ENCODE peak calls at places on chromosomes 5 and 9, in ten cellular contexts. One of them, this sample, is unnamed.

GRCh38 chr5:43514471-43514815 is 505 bp downstream of the C5orf34 start:
- DNase-seq in fibroblast of the aortic adventitia: peak
- DNase-seq in left ventricle myocardium inferior: no peak
- DNase-seq in pancreas: no peak
- DNase-seq in fibroblast of lung: peak
- DNase-seq in epithelial cell of proximal tubule: peak
- DNase-seq in heart right ventricle: no peak
- DNase-seq in NB4: no peak
- DNase-seq in colonic mucosa: no peak
- DNase-seq in GM12865: no peak
- DNase-seq in this sample: peak

GRCh38 chr5:9782806-9783560 is 152.8 kb upstream of the TAS2R1 start:
- DNase-seq in NB4: no peak
- DNase-seq in left ventricle myocardium inferior: no peak
- DNase-seq in pancreas: no peak
- DNase-seq in fibroblast of the aortic adventitia: peak
- DNase-seq in heart right ventricle: no peak
- DNase-seq in GM12865: no peak
- DNase-seq in colonic mucosa: peak
- DNase-seq in epithelial cell of proximal tubule: no peak
- DNase-seq in fibroblast of lung: no peak
- DNase-seq in this sample: peak

GRCh38 chr5:158485604-158486081 is 614.1 kb downstream of the EBF1 start:
- DNase-seq in pancreas: no peak
- DNase-seq in fibroblast of the aortic adventitia: peak
- DNase-seq in heart right ventricle: no peak
- DNase-seq in left ventricle myocardium inferior: peak
- DNase-seq in NB4: no peak
- DNase-seq in epithelial cell of proximal tubule: peak
- DNase-seq in colonic mucosa: no peak
- DNase-seq in GM12865: no peak
- DNase-seq in fibroblast of lung: no peak
- DNase-seq in this sample: no peak

GRCh38 chr9:114287763-114288232 is 35.1 kb upstream of the ORM1 start:
- DNase-seq in pancreas: peak
- DNase-seq in fibroblast of the aortic adventitia: no peak
- DNase-seq in GM12865: no peak
- DNase-seq in fibroblast of lung: no peak
- DNase-seq in heart right ventricle: no peak
- DNase-seq in left ventricle myocardium inferior: peak
- DNase-seq in epithelial cell of proximal tubule: no peak
- DNase-seq in NB4: no peak
- DNase-seq in colonic mucosa: no peak
- DNase-seq in this sample: no peak

GRCh38 chr5:2739360-2740050 is 12.0 kb downstream of the IRX2 start:
- DNase-seq in NB4: no peak
- DNase-seq in fibroblast of the aortic adventitia: peak
- DNase-seq in left ventricle myocardium inferior: no peak
- DNase-seq in heart right ventricle: no peak
- DNase-seq in GM12865: no peak
- DNase-seq in fibroblast of lung: no peak
- DNase-seq in colonic mucosa: no peak
- DNase-seq in pancreas: no peak
- DNase-seq in epithelial cell of proximal tubule: no peak
- DNase-seq in this sample: no peak

GRCh38 chr5:143807401-143807800 is 4.6 kb upstream of the HMHB1 start:
- DNase-seq in GM12865: no peak
- DNase-seq in colonic mucosa: no peak
- DNase-seq in fibroblast of the aortic adventitia: no peak
- DNase-seq in left ventricle myocardium inferior: no peak
- DNase-seq in fibroblast of lung: no peak
- DNase-seq in heart right ventricle: no peak
- DNase-seq in pancreas: no peak
- DNase-seq in epithelial cell of proximal tubule: no peak
- DNase-seq in NB4: no peak
- DNase-seq in this sample: no peak

GRCh38 chr5:137250421-137250820 is 248.7 kb downstream of the SPOCK1 start:
- DNase-seq in colonic mucosa: no peak
- DNase-seq in GM12865: no peak
- DNase-seq in fibroblast of the aortic adventitia: no peak
- DNase-seq in NB4: no peak
- DNase-seq in left ventricle myocardium inferior: peak
- DNase-seq in epithelial cell of proximal tubule: no peak
- DNase-seq in fibroblast of lung: no peak
- DNase-seq in pancreas: no peak
- DNase-seq in heart right ventricle: peak
- DNase-seq in this sample: no peak

GRCh38 chr5:108617467-108618435 is 129.9 kb upstream of the FER start:
- DNase-seq in heart right ventricle: no peak
- DNase-seq in GM12865: no peak
- DNase-seq in colonic mucosa: no peak
- DNase-seq in fibroblast of lung: peak
- DNase-seq in pancreas: no peak
- DNase-seq in fibroblast of the aortic adventitia: no peak
- DNase-seq in left ventricle myocardium inferior: no peak
- DNase-seq in NB4: no peak
- DNase-seq in epithelial cell of proximal tubule: no peak
- DNase-seq in this sample: no peak

GRCh38 chr5:106940301-106940846 is 730.4 kb downstream of the EFNA5 start:
- DNase-seq in NB4: no peak
- DNase-seq in fibroblast of the aortic adventitia: no peak
- DNase-seq in colonic mucosa: no peak
- DNase-seq in epithelial cell of proximal tubule: no peak
- DNase-seq in fibroblast of lung: no peak
- DNase-seq in GM12865: no peak
- DNase-seq in heart right ventricle: no peak
- DNase-seq in pancreas: no peak
- DNase-seq in left ventricle myocardium inferior: no peak
- DNase-seq in this sample: no peak

GRCh38 chr9:127739614-127740322 is 4.7 kb upstream of the TOR2A start:
- DNase-seq in fibroblast of lung: no peak
- DNase-seq in heart right ventricle: peak
- DNase-seq in colonic mucosa: no peak
- DNase-seq in NB4: no peak
- DNase-seq in pancreas: no peak
- DNase-seq in epithelial cell of proximal tubule: no peak
- DNase-seq in left ventricle myocardium inferior: peak
- DNase-seq in fibroblast of the aortic adventitia: peak
- DNase-seq in GM12865: no peak
- DNase-seq in this sample: no peak

GRCh38 chr9:127738666-127739065 is 3.6 kb upstream of the TOR2A start:
- DNase-seq in epithelial cell of proximal tubule: no peak
- DNase-seq in left ventricle myocardium inferior: no peak
- DNase-seq in colonic mucosa: no peak
- DNase-seq in fibroblast of lung: no peak
- DNase-seq in NB4: no peak
- DNase-seq in fibroblast of the aortic adventitia: no peak
- DNase-seq in GM12865: no peak
- DNase-seq in pancreas: no peak
- DNase-seq in heart right ventricle: no peak
- DNase-seq in this sample: no peak

GRCh38 chr9:127744407-127745110 is 9.5 kb upstream of the TOR2A start:
- DNase-seq in epithelial cell of proximal tubule: no peak
- DNase-seq in pancreas: no peak
- DNase-seq in colonic mucosa: no peak
- DNase-seq in GM12865: no peak
- DNase-seq in fibroblast of lung: no peak
- DNase-seq in heart right ventricle: no peak
- DNase-seq in NB4: no peak
- DNase-seq in left ventricle myocardium inferior: no peak
- DNase-seq in fibroblast of the aortic adventitia: no peak
- DNase-seq in this sample: no peak

GRCh38 chr9:127742435-127743088 is 7.5 kb upstream of the TOR2A start:
- DNase-seq in fibroblast of the aortic adventitia: peak
- DNase-seq in colonic mucosa: no peak
- DNase-seq in GM12865: no peak
- DNase-seq in heart right ventricle: no peak
- DNase-seq in pancreas: peak
- DNase-seq in epithelial cell of proximal tubule: no peak
- DNase-seq in left ventricle myocardium inferior: no peak
- DNase-seq in fibroblast of lung: peak
- DNase-seq in NB4: peak
- DNase-seq in this sample: peak

DNA sequence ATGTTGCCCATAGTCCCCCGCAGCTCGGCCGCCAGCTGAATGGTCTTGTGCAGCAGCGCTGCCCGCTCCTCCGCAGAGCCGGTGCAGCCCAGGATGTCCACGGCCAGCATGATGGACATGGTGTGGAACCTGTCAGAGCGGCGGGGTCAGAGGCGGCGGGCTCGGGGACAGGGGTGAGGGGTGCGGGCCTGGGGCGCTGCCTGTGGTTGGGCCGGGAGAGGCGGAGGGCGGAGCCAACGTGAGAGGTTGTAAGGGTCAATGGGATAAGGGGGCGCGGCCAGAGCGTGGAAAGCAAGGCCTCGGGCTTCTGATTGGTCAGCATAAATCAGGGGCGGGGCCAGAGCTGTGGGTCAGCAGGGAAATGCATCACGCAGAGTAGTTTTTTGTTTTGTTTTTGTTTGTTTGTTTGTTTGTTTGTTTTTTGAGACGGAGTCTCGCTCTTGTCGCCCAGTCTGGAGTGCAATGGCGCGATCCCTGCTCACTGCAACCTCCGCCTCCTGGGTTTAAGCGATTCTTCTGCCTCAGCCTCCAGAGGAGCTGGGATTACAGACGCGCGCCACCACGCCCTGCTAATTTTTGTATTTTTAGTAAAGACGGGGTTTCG is 6.8 kb upstream of the TOR2A start:
- DNase-seq in pancreas: peak
- DNase-seq in fibroblast of lung: peak
- DNase-seq in fibroblast of the aortic adventitia: no peak
- DNase-seq in left ventricle myocardium inferior: peak
- DNase-seq in GM12865: no peak
- DNase-seq in epithelial cell of proximal tubule: no peak
- DNase-seq in NB4: no peak
- DNase-seq in colonic mucosa: peak
- DNase-seq in heart right ventricle: peak
- DNase-seq in this sample: no peak
- H3K4me3 ChIP-seq in pancreas: no peak
- H3K4me3 ChIP-seq in fibroblast of lung: no peak
- H3K4me3 ChIP-seq in fibroblast of the aortic adventitia: no peak
- H3K4me3 ChIP-seq in left ventricle myocardium inferior: peak
- H3K4me3 ChIP-seq in GM12865: no peak
- H3K4me3 ChIP-seq in epithelial cell of proximal tubule: peak
- H3K4me3 ChIP-seq in NB4: no peak
- H3K4me3 ChIP-seq in colonic mucosa: no peak
- H3K4me3 ChIP-seq in heart right ventricle: peak
- H3K4me3 ChIP-seq in this sample: peak

DNA sequence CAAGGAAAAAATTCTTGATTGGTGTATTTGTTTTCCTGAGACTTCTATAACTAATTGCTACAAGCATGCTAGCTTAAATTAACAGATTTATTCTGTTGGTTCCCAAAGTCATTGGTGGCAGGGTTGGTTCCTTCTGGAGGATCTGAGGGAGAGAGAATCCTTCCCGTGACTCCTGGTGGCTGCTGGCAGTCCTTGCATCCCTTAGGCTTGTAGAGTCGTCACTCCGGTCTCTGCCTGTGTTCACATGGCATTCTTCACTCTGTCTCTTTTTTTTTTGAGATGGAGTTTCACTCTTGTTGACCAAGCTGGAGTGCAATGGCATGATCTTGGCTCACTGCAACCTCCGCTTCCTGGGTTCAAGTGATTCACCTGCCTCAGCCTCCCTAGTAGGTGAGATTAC is 5.3 kb downstream of the CDK9 start:
- DNase-seq in colonic mucosa: no peak
- DNase-seq in pancreas: no peak
- DNase-seq in left ventricle myocardium inferior: no peak
- DNase-seq in fibroblast of lung: no peak
- DNase-seq in heart right ventricle: no peak
- DNase-seq in fibroblast of the aortic adventitia: no peak
- DNase-seq in GM12865: no peak
- DNase-seq in epithelial cell of proximal tubule: no peak
- DNase-seq in NB4: no peak
- DNase-seq in this sample: no peak
- TF ChIP-seq CTCF in colonic mucosa: no peak
- TF ChIP-seq CTCF in pancreas: no peak
- TF ChIP-seq CTCF in left ventricle myocardium inferior: no peak
- TF ChIP-seq CTCF in fibroblast of lung: no peak
- TF ChIP-seq CTCF in heart right ventricle: no peak
- TF ChIP-seq CTCF in fibroblast of the aortic adventitia: no peak
- TF ChIP-seq CTCF in GM12865: no peak
- TF ChIP-seq CTCF in epithelial cell of proximal tubule: peak
- TF ChIP-seq CTCF in NB4: no peak
- TF ChIP-seq CTCF in this sample: no peak

DNA sequence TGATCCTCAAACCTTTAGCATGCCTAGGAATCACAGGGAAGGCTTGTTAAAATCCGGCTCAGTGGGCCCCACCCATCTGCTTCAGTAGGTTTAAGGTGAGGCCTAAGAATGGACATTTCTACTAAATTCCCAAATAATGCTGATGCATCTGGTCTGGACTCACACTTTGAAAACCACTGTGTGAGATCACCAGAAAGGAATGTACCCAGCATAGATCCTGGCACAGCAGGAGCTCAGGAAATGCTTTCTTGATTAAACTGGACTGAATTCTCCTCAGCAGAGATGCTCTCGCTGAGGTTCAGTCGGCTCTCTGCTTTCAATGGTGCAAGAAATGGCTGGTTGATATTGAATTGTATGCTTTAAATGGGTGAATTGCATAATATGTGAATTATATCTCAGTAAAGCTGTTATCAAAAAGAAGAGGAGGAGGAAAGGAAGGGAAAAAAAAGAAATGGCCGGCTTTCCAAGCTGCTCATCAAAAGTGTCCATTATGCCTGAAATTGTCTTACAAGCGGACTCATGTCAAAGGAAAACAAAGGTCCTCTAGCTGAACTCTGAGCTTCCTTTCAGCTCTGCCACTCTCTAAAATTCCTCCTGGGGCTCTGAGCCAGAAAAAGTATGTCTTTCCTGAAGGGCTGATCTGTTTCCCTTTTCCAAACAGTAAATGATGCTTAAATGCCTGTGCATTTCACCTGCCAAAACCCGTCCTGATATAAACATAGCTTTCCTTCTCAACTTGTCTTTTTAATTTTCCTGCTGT is 77.6 kb upstream of the SAP30L start:
- DNase-seq in fibroblast of lung: peak
- DNase-seq in heart right ventricle: no peak
- DNase-seq in left ventricle myocardium inferior: no peak
- DNase-seq in fibroblast of the aortic adventitia: peak
- DNase-seq in NB4: no peak
- DNase-seq in pancreas: no peak
- DNase-seq in epithelial cell of proximal tubule: peak
- DNase-seq in colonic mucosa: no peak
- DNase-seq in GM12865: no peak
- DNase-seq in this sample: peak
- H3K4me3 ChIP-seq in fibroblast of lung: no peak
- H3K4me3 ChIP-seq in heart right ventricle: no peak
- H3K4me3 ChIP-seq in left ventricle myocardium inferior: no peak
- H3K4me3 ChIP-seq in fibroblast of the aortic adventitia: no peak
- H3K4me3 ChIP-seq in NB4: no peak
- H3K4me3 ChIP-seq in pancreas: no peak
- H3K4me3 ChIP-seq in epithelial cell of proximal tubule: no peak
- H3K4me3 ChIP-seq in colonic mucosa: no peak
- H3K4me3 ChIP-seq in GM12865: no peak
- H3K4me3 ChIP-seq in this sample: no peak

DNA sequence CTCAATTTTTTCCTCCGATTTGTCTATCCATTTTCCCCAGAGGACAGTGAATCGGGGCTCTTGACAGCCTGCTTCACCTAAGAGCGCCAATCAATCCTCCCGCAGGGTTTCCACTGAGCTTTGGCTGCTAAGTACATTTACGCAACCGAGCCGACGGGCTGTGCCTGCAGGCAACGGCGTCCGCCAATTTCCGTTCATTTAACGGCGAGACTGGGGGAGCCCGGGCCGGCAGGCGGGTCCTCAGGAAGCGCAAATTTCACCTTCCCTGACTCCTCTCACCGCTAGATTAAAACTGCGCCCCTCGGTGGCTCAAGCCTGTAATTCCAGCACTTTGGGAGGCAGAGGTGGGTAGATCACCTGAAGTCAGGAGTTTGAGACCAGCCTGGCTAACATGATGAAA is 2.7 kb upstream of the NXNL2 start:
- DNase-seq in left ventricle myocardium inferior: peak
- DNase-seq in heart right ventricle: peak
- DNase-seq in NB4: peak
- DNase-seq in epithelial cell of proximal tubule: peak
- DNase-seq in pancreas: no peak
- DNase-seq in colonic mucosa: no peak
- DNase-seq in GM12865: no peak
- DNase-seq in fibroblast of the aortic adventitia: peak
- DNase-seq in fibroblast of lung: peak
- DNase-seq in this sample: no peak
- TF ChIP-seq CTCF in left ventricle myocardium inferior: no peak
- TF ChIP-seq CTCF in heart right ventricle: no peak
- TF ChIP-seq CTCF in NB4: no peak
- TF ChIP-seq CTCF in epithelial cell of proximal tubule: peak
- TF ChIP-seq CTCF in pancreas: no peak
- TF ChIP-seq CTCF in colonic mucosa: no peak
- TF ChIP-seq CTCF in GM12865: no peak
- TF ChIP-seq CTCF in fibroblast of the aortic adventitia: no peak
- TF ChIP-seq CTCF in fibroblast of lung: no peak
- TF ChIP-seq CTCF in this sample: peak